ENCODE peak calls at places on chromosomes 7 and 10, in four cellular contexts. T is lung; E is RWPE2; S is stimulated activated effector memory CD8-positive, alpha-beta T cell treated with anti-CD3 and anti-CD28 coated beads, Interleukin-12 subunit alpha, Interleukin-12 subunit beta, amount 100 ng/mL, for 72 hours. K is an unnamed sample.

GRCh38 chr10:110881905-110882304 is 10.2 kb downstream of the PDCD4 start:
- ATAC-seq in T (no peak), E (no peak), S (no peak), K (no peak)

GRCh38 chr10:118732253-118733194 is 22.2 kb downstream of the CACUL1 start:
- ATAC-seq in E (no peak), S (peak), T (no peak), K (peak)

GRCh38 chr10:99809931-99810615 is 27.6 kb downstream of the ABCC2 start:
- ATAC-seq in E (no peak), S (no peak), T (peak), K (no peak)

GRCh38 chr10:125661942-125662515 is 20.9 kb downstream of the TEX36 start:
- ATAC-seq in E (peak), T (no peak), S (no peak), K (no peak)

GRCh38 chr7:113710310-113711106 is 208.3 kb downstream of the PPP1R3A start:
- ATAC-seq in E (peak), S (peak), T (peak), K (peak)

GRCh38 chr7:115409682-115410426 is 488.0 kb downstream of the MDFIC start:
- ATAC-seq in E (no peak), S (peak), T (no peak), K (peak)

GRCh38 chr10:13270877-13271551 is 28.9 kb downstream of the PHYH start:
- ATAC-seq in T (no peak), S (no peak), E (no peak), K (no peak)

GRCh38 chr7:105760549-105761447 is 115.6 kb downstream of the ATXN7L1 start:
- ATAC-seq in T (no peak), S (peak), E (peak), K (peak)

GRCh38 chr10:101597036-101597435 is 8.9 kb downstream of the DPCD start:
- ATAC-seq in S (no peak), E (no peak), T (no peak), K (no peak)

GRCh38 chr7:49660976-49661375 is 112.5 kb upstream of the VWC2 start:
- ATAC-seq in S (no peak), T (no peak), E (no peak), K (no peak)

GRCh38 chr10:78442836-78443550 is 409.3 kb downstream of the RPS24 start:
- ATAC-seq in T (no peak), S (peak), E (no peak), K (no peak)

GRCh38 chr7:79778786-79779382 is 325.4 kb upstream of the MAGI2 start:
- ATAC-seq in E (peak), T (peak), S (no peak), K (no peak)

GRCh38 chr7:34130558-34131285 is 225.4 kb downstream of the BMPER start:
- ATAC-seq in T (no peak), E (no peak), S (no peak), K (no peak)

GRCh38 chr10:100008142-100008522 is 1.6 kb downstream of the DNMBP start:
- ATAC-seq in T (no peak), S (no peak), E (no peak), K (no peak)

GRCh38 chr7:29573594-29573993 is 10.0 kb downstream of the PRR15 start:
- ATAC-seq in E (no peak), S (no peak), T (peak), K (no peak)

GRCh38 chr7:44891791-44892190 is 6.5 kb upstream of the PURB start:
- ATAC-seq in E (no peak), S (peak), T (no peak), K (no peak)

GRCh38 chr10:52353210-52353609 is 39.1 kb downstream of the DKK1 start:
- ATAC-seq in E (peak), T (no peak), S (no peak), K (no peak)

GRCh38 chr7:572013-572667 is 52.5 kb upstream of the PDGFA start:
- ATAC-seq in S (no peak), E (no peak), T (no peak), K (no peak)

GRCh38 chr7:96084880-96085551 is 236.9 kb downstream of the SLC25A13 start:
- ATAC-seq in E (peak), S (peak), T (no peak), K (peak)

GRCh38 chr7:105876091-105876963 is at the start of gene ATXN7L1:
- ATAC-seq in T (peak), E (peak), S (peak), K (peak)

GRCh38 chr7:8216291-8216690 is 45.7 kb downstream of the ICA1 start:
- ATAC-seq in S (no peak), E (no peak), T (no peak), K (no peak)

GRCh38 chr10:110783509-110784103 is 88.1 kb upstream of the PDCD4 start:
- ATAC-seq in T (no peak), E (no peak), S (peak), K (peak)

GRCh38 chr10:62626817-62627216 is 177.7 kb upstream of the ADO start:
- ATAC-seq in E (peak), T (no peak), S (peak), K (peak)

GRCh38 chr7:6409991-6410693 is 37.6 kb downstream of the DAGLB start:
- ATAC-seq in S (no peak), T (no peak), E (no peak), K (no peak)

GRCh38 chr7:4799508-4800268 is 24.3 kb downstream of the AP5Z1 start:
- ATAC-seq in S (no peak), E (peak), T (no peak), K (no peak)

GRCh38 chr10:119198438-119198837 is 8.9 kb upstream of the GRK5 start:
- ATAC-seq in S (no peak), T (no peak), E (no peak), K (peak)

GRCh38 chr7:2622869-2623697 is 8.7 kb upstream of the TTYH3 start:
- ATAC-seq in S (no peak), T (peak), E (no peak), K (no peak)